ENCODE peak calls at places on chromosomes 16 and 17, in ten cellular contexts. V is GM12878, M is H9, I is ovary, Q is ascending aorta, Y is left ventricle myocardium inferior, J is tibial artery, W is body of pancreas, A is psoas muscle, F is stomach. Z is an unnamed sample. For H3K4me1 and H3K27me3, the result is how much of the 10 kb centered on the place peaks cover.

GRCh38 chr17:30321314-30321713 is 12.5 kb downstream of the TMIGD1 start:
- DNase-seq in V (no peak), M (no peak), I (no peak), Q (no peak), Y (no peak), J (no peak), W (no peak), A (no peak), F (no peak), Z (no peak)

GRCh38 chr17:29674270-29674669 is 51.6 kb upstream of the CORO6 start:
- DNase-seq in V (no peak), M (no peak), I (no peak), Q (no peak), Y (no peak), J (no peak), W (no peak), A (no peak), F (no peak), Z (no peak)

GRCh38 chr17:68085751-68086445 is 50.4 kb downstream of the KPNA2 start:
- DNase-seq in V (no peak), M (no peak), I (no peak), Q (no peak), Y (no peak), J (no peak), W (no peak), A (no peak), F (peak), Z (peak)

GRCh38 chr17:60107526-60108257 is 29.0 kb upstream of the HEATR6 start:
- DNase-seq in V (no peak), M (no peak), I (no peak), Q (no peak), Y (no peak), J (no peak), W (no peak), A (no peak), F (no peak), Z (peak)

GRCh38 chr16:47886631-47887415 is 269.0 kb downstream of the ABCC12 start:
- DNase-seq in V (no peak), M (no peak), I (no peak), Q (no peak), Y (no peak), J (no peak), W (no peak), A (no peak), F (no peak), Z (no peak)

GRCh38 chr16:4548124-4548523 is 8.0 kb upstream of the C16orf96 start:
- DNase-seq in V (no peak), M (no peak), I (no peak), Q (no peak), Y (no peak), J (no peak), W (no peak), A (no peak), F (peak), Z (no peak)

GRCh38 chr16:49463529-49463928 is 89.9 kb downstream of the C16orf78 start:
- DNase-seq in V (peak), M (peak), I (no peak), Q (peak), Y (no peak), J (peak), W (no peak), A (no peak), F (peak), Z (no peak)

GRCh38 chr17:50765454-50766221 is 1.7 kb downstream of the ANKRD40CL start:
- DNase-seq in V (peak), M (no peak), I (no peak), Q (no peak), Y (no peak), J (no peak), W (no peak), A (no peak), F (no peak), Z (no peak)

GRCh38 chr16:66095676-66096075 is 270.8 kb upstream of the CDH5 start:
- DNase-seq in V (no peak), M (peak), I (no peak), Q (no peak), Y (no peak), J (no peak), W (no peak), A (no peak), F (no peak), Z (no peak)

GRCh38 chr16:88108762-88109161 is 157.5 kb downstream of the BANP start:
- DNase-seq in V (no peak), M (no peak), I (no peak), Q (no peak), Y (no peak), J (no peak), W (no peak), A (no peak), F (no peak), Z (no peak)

GRCh38 chr17:27578718-27579085 is 52.3 kb upstream of the LGALS9 start:
- DNase-seq in V (peak), M (no peak), I (no peak), Q (no peak), Y (no peak), J (no peak), W (peak), A (no peak), F (no peak), Z (peak)
- H3K4me1 ChIP-seq in V (under half), M (under half), I (under half), Q (under half), Y (under half), J (under half), W (half or more), A (half or more), F (under half), Z (under half)

DNA sequence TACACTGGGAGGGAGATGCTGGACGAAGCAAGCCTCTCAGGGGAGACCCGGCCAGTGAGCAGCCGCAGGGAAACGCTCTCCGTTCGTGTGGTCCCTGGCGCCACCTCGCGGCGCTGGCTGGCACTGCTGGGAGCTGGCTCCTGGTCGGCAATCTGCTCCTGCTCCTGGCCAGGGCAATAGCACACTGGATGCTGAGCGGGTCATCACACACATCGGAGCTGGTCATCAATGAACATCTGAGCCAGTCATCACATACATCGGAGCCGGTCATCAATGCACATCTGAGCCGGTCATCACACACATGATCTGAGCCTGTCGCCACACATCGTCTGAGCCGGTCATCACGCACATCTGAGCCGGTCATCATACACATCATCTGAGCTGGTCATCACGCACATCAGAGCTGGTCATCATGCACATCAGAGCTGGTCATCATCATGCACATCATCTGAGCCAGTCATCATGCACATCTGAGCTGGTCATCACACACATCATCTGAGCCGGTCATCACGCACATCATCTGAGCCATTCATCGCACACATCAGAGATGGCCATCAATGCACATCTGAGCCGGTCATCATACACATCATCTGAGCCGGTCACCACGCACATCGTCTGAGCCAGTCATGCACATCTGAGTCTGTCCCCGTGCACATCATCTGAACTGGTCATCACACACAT is 217.4 kb downstream of the RBFOX3 start:
- DNase-seq in V (no peak), M (peak), I (peak), Q (peak), Y (peak), J (peak), W (peak), A (peak), F (peak), Z (peak)
- H3K27me3 ChIP-seq in V (under half), M (under half), I (under half), Q (under half), Y (half or more), J (half or more), W (under half), A (under half), F (under half), Z (half or more)

GRCh38 chr17:17119533-17119932 is 77.3 kb downstream of the MPRIP start:
- DNase-seq in V (peak), M (no peak), I (no peak), Q (no peak), Y (no peak), J (no peak), W (peak), A (no peak), F (peak), Z (peak)

GRCh38 chr17:17117923-17118322 is 75.7 kb downstream of the MPRIP start:
- DNase-seq in V (no peak), M (no peak), I (no peak), Q (no peak), Y (no peak), J (no peak), W (no peak), A (no peak), F (no peak), Z (no peak)

GRCh38 chr17:17120294-17120693 is 78.0 kb downstream of the MPRIP start:
- DNase-seq in V (no peak), M (no peak), I (no peak), Q (no peak), Y (no peak), J (no peak), W (no peak), A (no peak), F (no peak), Z (no peak)

GRCh38 chr17:17118399-17118798 is 76.1 kb downstream of the MPRIP start:
- DNase-seq in V (no peak), M (no peak), I (no peak), Q (no peak), Y (no peak), J (no peak), W (no peak), A (no peak), F (no peak), Z (no peak)

DNA sequence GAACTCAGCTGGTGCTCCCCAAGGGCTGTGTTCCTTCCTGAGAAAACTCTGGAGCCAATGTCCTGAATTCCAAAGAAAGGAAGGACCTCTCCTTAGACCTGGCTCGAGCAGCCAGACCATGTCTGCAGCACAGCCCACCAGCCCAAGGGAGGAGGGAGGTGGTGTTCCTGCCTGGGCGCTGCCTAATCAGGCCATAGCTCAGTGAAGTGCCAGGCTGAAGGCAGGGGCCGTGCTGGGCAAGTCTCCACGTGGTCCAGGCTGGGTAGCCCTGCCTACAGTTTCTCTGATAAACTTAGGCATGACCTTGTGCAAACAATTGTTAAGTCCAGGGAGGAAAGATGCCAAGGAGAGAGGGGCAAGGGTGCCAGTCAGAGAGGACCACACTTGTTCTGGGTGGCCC is 76.8 kb downstream of the MPRIP start:
- DNase-seq in V (no peak), M (no peak), I (no peak), Q (no peak), Y (peak), J (no peak), W (peak), A (no peak), F (peak), Z (no peak)
- H3K4me1 ChIP-seq in V (under half), M (under half), I (half or more), Q (under half), Y (half or more), J (half or more), W (half or more), A (half or more), F (half or more), Z (under half)

GRCh38 chr17:33204701-33205100 is 88.4 kb downstream of the ASIC2 start:
- DNase-seq in V (no peak), M (no peak), I (no peak), Q (no peak), Y (no peak), J (no peak), W (no peak), A (no peak), F (no peak), Z (no peak)

GRCh38 chr17:33202011-33202410 is 91.1 kb downstream of the ASIC2 start:
- DNase-seq in V (no peak), M (peak), I (no peak), Q (no peak), Y (no peak), J (peak), W (no peak), A (no peak), F (no peak), Z (no peak)

GRCh38 chr17:33205552-33205951 is 87.5 kb downstream of the ASIC2 start:
- DNase-seq in V (no peak), M (peak), I (no peak), Q (no peak), Y (no peak), J (peak), W (no peak), A (no peak), F (no peak), Z (no peak)

GRCh38 chr17:33202796-33203195 is 90.3 kb downstream of the ASIC2 start:
- DNase-seq in V (no peak), M (peak), I (no peak), Q (no peak), Y (no peak), J (peak), W (no peak), A (no peak), F (no peak), Z (no peak)

DNA sequence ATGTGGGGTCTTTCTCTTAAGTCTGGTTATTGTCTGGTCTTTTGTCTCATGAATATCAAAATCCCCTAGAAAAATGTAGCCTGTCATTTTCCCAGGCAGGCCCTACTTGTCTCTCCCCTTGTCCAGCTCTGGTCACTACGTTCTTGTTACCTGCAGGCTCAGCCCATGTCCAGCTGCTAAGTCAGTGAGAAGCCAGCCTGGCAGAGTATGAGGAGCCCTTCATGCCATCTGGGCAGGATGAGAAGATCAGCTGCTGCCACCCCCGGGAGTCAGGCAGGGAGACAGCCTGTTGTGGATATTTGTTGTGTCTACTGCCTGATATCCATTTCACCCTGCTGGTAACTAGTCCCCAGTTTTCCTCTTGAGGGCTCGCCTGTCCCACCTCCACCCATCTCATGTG is 88.9 kb downstream of the ASIC2 start:
- DNase-seq in V (no peak), M (peak), I (no peak), Q (no peak), Y (no peak), J (peak), W (no peak), A (no peak), F (no peak), Z (no peak)
- H3K27me3 ChIP-seq in V (under half), M (under half), I (under half), Q (under half), Y (half or more), J (under half), W (under half), A (under half), F (under half), Z (under half)

GRCh38 chr17:27543958-27544349 is 87.0 kb upstream of the LGALS9 start:
- DNase-seq in V (no peak), M (no peak), I (peak), Q (no peak), Y (no peak), J (no peak), W (no peak), A (no peak), F (no peak), Z (no peak)
- H3K4me1 ChIP-seq in V (half or more), M (under half), I (under half), Q (under half), Y (under half), J (under half), W (half or more), A (under half), F (under half), Z (under half)

GRCh38 chr17:73444021-73444420 is 132.2 kb upstream of the CDC42EP4 start:
- DNase-seq in V (no peak), M (no peak), I (no peak), Q (no peak), Y (no peak), J (no peak), W (no peak), A (no peak), F (no peak), Z (no peak)

GRCh38 chr17:73439597-73439996 is 127.8 kb upstream of the CDC42EP4 start:
- DNase-seq in V (no peak), M (no peak), I (no peak), Q (no peak), Y (no peak), J (no peak), W (no peak), A (no peak), F (no peak), Z (no peak)

GRCh38 chr17:73445466-73445865 is 133.7 kb upstream of the CDC42EP4 start:
- DNase-seq in V (no peak), M (no peak), I (no peak), Q (no peak), Y (no peak), J (no peak), W (no peak), A (no peak), F (no peak), Z (no peak)
- H3K27me3 ChIP-seq in V (under half), M (under half), I (under half), Q (under half), Y (under half), J (under half), W (under half), A (under half), F (under half), Z (under half)

GRCh38 chr16:27367463-27368357 is 34.3 kb upstream of the IL21R start:
- DNase-seq in V (peak), M (peak), I (peak), Q (peak), Y (peak), J (peak), W (peak), A (peak), F (peak), Z (peak)

GRCh38 chr16:27369806-27370205 is 32.2 kb upstream of the IL21R start:
- DNase-seq in V (no peak), M (no peak), I (no peak), Q (no peak), Y (no peak), J (no peak), W (no peak), A (no peak), F (no peak), Z (no peak)

GRCh38 chr16:27368358-27368722 is 33.6 kb upstream of the IL21R start:
- DNase-seq in V (no peak), M (no peak), I (no peak), Q (no peak), Y (no peak), J (no peak), W (no peak), A (no peak), F (no peak), Z (no peak)

GRCh38 chr16:27373312-27373711 is 28.7 kb upstream of the IL21R start:
- DNase-seq in V (no peak), M (no peak), I (no peak), Q (peak), Y (no peak), J (no peak), W (no peak), A (no peak), F (no peak), Z (no peak)

DNA sequence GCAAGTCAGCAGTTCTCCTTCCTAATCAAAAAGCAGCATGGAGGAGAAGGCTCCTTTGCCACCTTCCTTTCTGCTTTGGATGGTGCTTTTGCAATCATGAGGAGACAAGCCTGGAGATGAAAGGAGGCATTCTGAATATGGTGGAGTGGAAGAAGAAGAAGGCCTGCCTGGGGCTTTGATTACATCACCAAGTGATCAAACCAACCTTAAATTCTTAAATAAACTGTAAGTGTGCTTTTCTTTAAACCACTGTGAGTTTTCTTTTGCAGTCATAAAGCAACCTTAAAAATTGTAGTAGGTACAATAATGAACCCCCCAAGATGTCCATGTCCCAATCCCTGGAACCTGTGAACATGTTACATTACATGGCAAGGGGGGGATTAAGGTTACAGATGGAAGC is 31.7 kb upstream of the IL21R start:
- DNase-seq in V (no peak), M (no peak), I (no peak), Q (no peak), Y (no peak), J (no peak), W (no peak), A (no peak), F (no peak), Z (no peak)
- H3K4me1 ChIP-seq in V (under half), M (under half), I (under half), Q (under half), Y (under half), J (under half), W (under half), A (under half), F (under half), Z (under half)